ENCODE peak calls at places on chromosome 21, in four cellular contexts. U is H9, J is trophoblast cell, I is mesendoderm. B is an unnamed sample.

GRCh38 chr21:31184462-31184861 is 146.2 kb upstream of the KRTAP19-8 start:
- DNase-seq in U (no peak), J (no peak), I (peak; percentile 46), B (no peak)

GRCh38 chr21:42654179-42654912 is 925 bp downstream of the PDE9A start:
- DNase-seq in U (no peak), J (no peak), I (peak; percentile 78), B (peak; percentile 75)

GRCh38 chr21:15841856-15842564 is 112.2 kb downstream of the USP25 start:
- DNase-seq in U (no peak), J (no peak), I (no peak), B (peak; percentile 26)

GRCh38 chr21:40516336-40516735 is 330.6 kb downstream of the DSCAM start:
- DNase-seq in U (no peak), J (no peak), I (peak; percentile 76), B (no peak)

GRCh38 chr21:33014331-33014730 is 11.4 kb upstream of the OLIG2 start:
- DNase-seq in U (no peak), J (no peak), I (no peak), B (no peak)

GRCh38 chr21:44049606-44050005 is 37.5 kb downstream of the TRAPPC10 start:
- DNase-seq in U (no peak), J (no peak), I (no peak), B (no peak)

GRCh38 chr21:31161157-31161556 is 122.9 kb upstream of the KRTAP19-8 start:
- DNase-seq in U (no peak), J (peak; percentile 65), I (peak; percentile 97), B (peak; percentile 69)

GRCh38 chr21:32410291-32410690 is 2.2 kb upstream of the EVA1C start:
- DNase-seq in U (no peak), J (no peak), I (no peak), B (no peak)

GRCh38 chr21:33419538-33420123 is 16.4 kb downstream of the IFNGR2 start:
- DNase-seq in U (no peak), J (no peak), I (no peak), B (peak; percentile 71)

GRCh38 chr21:20570824-20571232 is 427.4 kb upstream of the NCAM2 start:
- DNase-seq in U (peak; percentile 88), J (no peak), I (peak; percentile 96), B (peak; percentile 6)

GRCh38 chr21:28704746-28705145 is 287.9 kb downstream of the LTN1 start:
- DNase-seq in U (no peak), J (no peak), I (no peak), B (no peak)

DNA sequence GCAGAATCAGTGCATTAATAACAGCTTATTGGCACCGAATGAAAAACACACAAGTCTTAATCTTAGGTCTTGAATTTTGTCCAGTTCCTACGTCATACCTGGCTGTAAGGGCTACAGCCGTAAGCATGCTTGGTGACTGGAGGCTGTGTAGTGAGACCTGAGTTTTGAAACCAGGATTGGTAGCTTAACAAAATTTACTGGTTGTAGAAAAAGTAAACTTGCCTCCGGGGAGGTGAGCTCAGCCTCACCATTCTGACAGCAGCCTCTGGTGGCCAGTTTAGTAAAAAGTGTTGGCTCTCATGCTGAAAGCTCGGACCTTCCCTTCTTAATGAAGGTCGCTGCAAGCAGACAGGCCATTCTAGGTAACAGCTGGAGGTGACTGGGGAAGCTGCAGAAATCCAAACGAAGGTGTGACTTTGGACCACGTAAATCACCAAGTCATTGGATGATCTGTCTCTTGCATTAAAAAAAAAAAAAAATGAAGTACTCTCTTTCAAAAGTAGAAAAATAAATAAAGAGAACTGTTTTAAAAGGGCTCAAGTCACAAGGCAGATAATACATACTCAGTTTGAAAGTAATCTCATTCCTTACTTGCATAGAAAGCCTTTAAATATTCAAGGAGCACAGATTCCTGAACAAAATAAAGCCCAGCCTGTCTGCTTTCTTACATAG is 48.8 kb downstream of the HLCS start:
- DNase-seq in U (peak; percentile 61), J (peak; percentile 61), I (peak; percentile 78), B (peak; percentile 76)
- H2AK5ac ChIP-seq in U (no peak overlapping the region), J (no peak overlapping the region), I (no peak overlapping the region), B (no peak overlapping the region)

DNA sequence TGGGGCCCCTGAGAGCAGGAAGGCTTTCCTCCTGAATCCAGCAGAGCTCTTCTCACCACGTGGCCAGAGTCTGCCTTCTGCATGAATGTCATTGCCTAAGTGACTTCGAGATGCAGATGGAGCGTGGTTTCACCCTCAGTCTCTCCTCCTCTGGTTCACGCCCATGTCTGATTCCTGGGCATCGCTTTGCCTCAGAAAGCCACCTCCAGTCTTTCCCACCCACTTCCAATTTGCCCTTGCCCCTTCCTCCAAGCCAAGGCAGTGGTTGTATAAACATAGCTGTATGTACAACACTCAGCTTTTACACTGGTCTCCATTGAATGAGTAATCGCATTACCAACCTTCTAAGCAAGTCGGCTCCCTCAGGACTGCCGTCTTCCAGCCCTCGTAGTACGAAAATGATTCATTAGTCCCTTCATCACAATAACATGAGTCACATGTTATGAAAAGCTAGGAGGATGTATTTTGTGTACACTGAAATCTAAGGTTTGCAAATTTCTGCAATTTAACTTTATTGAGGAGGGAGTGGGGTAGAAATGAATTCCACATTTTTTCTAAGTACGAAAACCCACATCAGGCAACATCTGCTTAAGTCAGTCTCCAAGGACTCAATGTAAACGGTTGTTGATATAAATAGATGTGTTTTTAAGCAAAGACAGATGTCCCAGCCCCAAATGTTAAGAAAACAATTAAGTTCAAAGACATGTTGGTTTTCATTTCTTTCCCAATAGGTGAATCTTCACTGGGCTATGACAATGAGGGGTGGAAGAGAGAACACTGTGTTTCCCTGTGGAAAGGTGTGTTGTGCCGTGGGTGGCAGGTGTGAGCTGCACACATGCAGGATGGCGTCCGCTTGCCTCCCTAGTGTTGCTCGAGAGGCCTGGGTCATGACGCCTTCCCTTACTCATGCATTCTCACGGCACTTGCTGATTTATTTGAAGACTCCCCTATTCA is 32.3 kb upstream of the ETS2 start:
- DNase-seq in U (no peak), J (peak; percentile 58), I (no peak), B (peak; percentile 97)
- H3K4me2 ChIP-seq in U (no peak overlapping the region), J (no peak overlapping the region), I (no peak overlapping the region), B (no peak overlapping the region)

GRCh38 chr21:45857761-45858160 is 123.8 kb upstream of the COL6A1 start:
- DNase-seq in U (peak; percentile 18), J (no peak), I (no peak), B (no peak)
- H4K8ac ChIP-seq in U (no peak overlapping the region), J (no peak overlapping the region), I (no peak overlapping the region), B (no peak overlapping the region)

DNA sequence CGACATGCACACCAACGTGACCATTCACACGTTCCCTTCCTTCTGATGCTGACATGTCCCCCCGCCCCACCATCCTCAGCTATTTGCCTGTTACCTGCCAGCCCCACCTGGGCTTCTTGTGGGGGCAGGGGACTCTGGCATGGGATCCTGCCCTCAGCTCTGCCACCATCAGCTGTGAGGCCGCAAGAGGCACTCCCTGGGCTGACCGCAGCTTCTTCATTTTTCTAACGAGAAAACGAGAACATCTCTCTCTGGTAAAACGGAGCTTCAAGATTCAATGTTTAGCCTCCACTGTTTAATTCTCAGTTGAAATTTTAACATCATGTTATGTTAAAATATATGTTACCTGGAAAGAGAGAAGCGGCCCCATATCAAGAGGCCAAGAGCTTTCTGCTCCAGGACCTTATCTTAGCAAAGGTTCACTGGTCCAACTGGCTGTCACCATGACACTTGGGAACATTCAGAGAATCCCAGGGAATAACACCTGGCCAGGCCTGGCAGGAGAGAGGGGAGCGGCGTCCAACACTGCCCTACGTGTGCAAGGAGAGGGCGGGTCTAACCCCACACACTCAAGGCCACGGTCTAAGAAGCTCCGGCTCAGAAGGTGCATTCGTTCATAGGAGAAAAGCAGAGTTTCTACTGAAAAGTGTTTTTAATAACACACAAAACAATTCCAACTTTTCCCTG is 51.3 kb downstream of the HLCS start:
- DNase-seq in U (no peak), J (no peak), I (no peak), B (no peak)
- H2AK5ac ChIP-seq in U (no peak overlapping the region), J (no peak overlapping the region), I (no peak overlapping the region), B (no peak overlapping the region)

GRCh38 chr21:36684957-36685714 is 13.8 kb upstream of the SIM2 start:
- DNase-seq in U (no peak), J (no peak), I (no peak), B (no peak)
- H3K4me2 ChIP-seq in U (no peak overlapping the region), J (no peak overlapping the region), I (no peak overlapping the region), B (no peak overlapping the region)

DNA sequence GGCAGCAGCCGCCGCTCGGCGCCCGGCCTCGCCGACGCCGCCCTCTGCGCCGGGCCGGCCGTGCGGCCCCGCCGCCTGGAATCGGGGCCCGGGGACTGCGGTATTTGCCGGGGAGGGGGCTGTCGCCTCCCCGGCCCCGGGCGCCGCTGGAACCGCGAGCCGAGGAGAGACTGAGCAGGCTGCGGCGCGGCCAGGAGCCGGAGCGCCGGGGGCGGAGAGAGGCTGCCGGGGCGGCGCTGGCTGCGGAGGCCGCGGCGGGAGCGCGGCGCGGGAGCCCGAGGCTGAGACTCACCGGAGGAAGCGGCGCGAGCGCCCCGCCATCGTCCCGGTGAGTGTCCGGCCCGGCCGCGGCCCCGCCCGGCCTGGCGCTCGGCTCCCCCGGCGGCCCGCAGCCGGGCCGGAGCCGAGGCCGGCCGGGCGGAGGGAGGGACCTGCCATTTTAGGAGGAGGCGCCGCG is 756 bp downstream of the DYRK1A start:
- DNase-seq in U (no peak), J (no peak), I (no peak), B (no peak)
- H4K8ac ChIP-seq in U (no peak overlapping the region), J (peak overlapping the region; percentile 99), I (peak overlapping the region; percentile 83), B (peak overlapping the region; percentile 96)

DNA sequence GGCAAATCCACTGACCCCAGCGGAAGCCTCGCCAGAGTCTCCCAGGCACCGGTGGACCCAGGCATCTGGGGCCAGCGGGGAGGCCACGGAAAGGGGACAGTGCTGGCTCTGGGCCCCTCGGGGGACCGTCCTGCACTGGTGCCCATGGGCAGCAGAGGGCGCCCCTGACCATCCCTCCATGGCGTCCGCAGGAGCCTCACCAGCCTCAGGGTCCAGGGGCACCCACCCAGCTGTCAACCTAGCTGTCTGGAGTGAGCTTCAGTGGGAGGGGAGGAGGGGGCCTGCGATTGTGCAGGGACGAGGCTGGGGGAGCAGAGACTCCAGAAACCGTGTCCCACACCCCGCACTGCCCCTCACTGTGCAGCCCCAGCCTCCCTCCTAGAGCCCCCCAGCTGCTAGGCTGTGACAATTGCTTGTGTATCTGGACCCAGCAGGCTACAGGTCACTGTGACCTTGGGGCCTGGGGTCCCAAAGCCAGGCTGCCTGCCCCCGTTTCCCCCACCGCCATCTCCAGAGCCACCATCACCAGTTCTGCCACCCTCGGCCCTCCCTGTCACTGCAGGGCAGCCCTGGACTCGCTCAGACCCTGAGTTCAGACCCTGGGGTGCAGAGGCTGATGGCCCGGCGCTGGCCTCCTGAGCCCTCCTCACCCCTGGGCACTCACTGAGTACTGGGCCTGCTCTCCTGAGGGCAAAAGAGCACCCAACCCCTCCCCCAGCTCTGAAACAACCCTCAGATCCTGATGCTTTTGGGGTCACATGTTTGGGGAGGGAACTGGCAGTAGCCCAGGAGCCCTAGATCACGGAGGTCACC is 10.7 kb upstream of the COL6A1 start:
- DNase-seq in U (peak; percentile 81), J (no peak), I (peak; percentile 61), B (peak; percentile 62)
- H2AK5ac ChIP-seq in U (no peak overlapping the region), J (peak overlapping the region; percentile 24), I (no peak overlapping the region), B (peak overlapping the region; percentile 33)

GRCh38 chr21:26819944-26820343 is 25.3 kb downstream of the ADAMTS1 start:
- DNase-seq in U (no peak), J (peak; percentile 68), I (peak; percentile 81), B (no peak)
- H3K4me2 ChIP-seq in U (no peak overlapping the region), J (no peak overlapping the region), I (no peak overlapping the region), B (no peak overlapping the region)

B was measured in mesenchymal stem cell.